ENCODE peak calls at places on chromosomes 2 and 18, in five cellular contexts. L is fibroblast of lung; N is CD4-positive, alpha-beta memory T cell; H is A549; V is PC-3. Q is an unnamed sample.

GRCh38 chr2:50492452-50492851 is 539.5 kb downstream of the NRXN1 start:
- DNase-seq in L (peak; percentile 42), H (peak; percentile 64), N (peak; percentile 23), V (peak; percentile 62), Q (peak; percentile 10)

GRCh38 chr2:10497797-10498251 is 49.7 kb upstream of the ODC1 start:
- DNase-seq in L (peak; percentile 86), V (peak; percentile 93), N (peak; percentile 42), H (peak; percentile 85), Q (peak; percentile 48)

GRCh38 chr2:232623768-232624553 is 9.4 kb upstream of the EFHD1 start:
- DNase-seq in H (no peak), N (no peak), V (no peak), L (no peak), Q (no peak)

GRCh38 chr2:54073796-54074195 is 41.6 kb upstream of the ACYP2 start:
- DNase-seq in H (peak; percentile 67), V (peak; percentile 96), L (peak; percentile 90), N (no peak), Q (no peak)

GRCh38 chr2:75605770-75606535 is 40.6 kb upstream of the MRPL19 start:
- DNase-seq in V (peak; percentile 98), H (peak; percentile 70), N (no peak), L (peak; percentile 99), Q (peak; percentile 90)

GRCh38 chr2:42809876-42810125 is 17.4 kb upstream of the HAAO start:
- DNase-seq in V (peak; percentile 73), N (no peak), L (peak; percentile 79), H (peak; percentile 87), Q (no peak)

GRCh38 chr2:5914831-5915611 is 222.8 kb downstream of the SOX11 start:
- DNase-seq in L (peak; percentile 98), V (peak; percentile 2), N (no peak), H (no peak), Q (peak; percentile 71)

GRCh38 chr2:187470698-187471097 is 22.6 kb upstream of the CALCRL start:
- DNase-seq in N (no peak), V (no peak), H (no peak), L (no peak), Q (no peak)

GRCh38 chr18:8734496-8734895 is 29.1 kb downstream of the MTCL1 start:
- DNase-seq in H (no peak), V (no peak), L (no peak), N (no peak), Q (no peak)

GRCh38 chr2:190343500-190344274 is at the start of gene INPP1:
- DNase-seq in L (peak; percentile 65), H (peak; percentile 69), V (peak; percentile 46), N (peak; percentile 28), Q (no peak)

GRCh38 chr18:56443508-56443907 is 194.9 kb downstream of the TXNL1 start:
- DNase-seq in L (no peak), V (no peak), H (no peak), N (no peak), Q (no peak)

GRCh38 chr2:238573065-238573778 is 146.5 kb downstream of the ASB1 start:
- DNase-seq in V (peak; percentile 49), N (no peak), L (no peak), H (peak; percentile 26), Q (no peak)

GRCh38 chr2:145638675-145639074 is 1118.8 kb upstream of the ZEB2 start:
- DNase-seq in H (no peak), L (no peak), N (no peak), V (peak; percentile 13), Q (no peak)

GRCh38 chr2:29360016-29360784 is 245.0 kb downstream of the CLIP4 start:
- DNase-seq in V (no peak), H (no peak), L (peak; percentile 9), N (no peak), Q (no peak)

GRCh38 chr18:44789704-44790103 is 109.0 kb downstream of the SETBP1 start:
- DNase-seq in V (no peak), H (peak; percentile 12), L (peak; percentile 54), N (no peak), Q (no peak)

GRCh38 chr2:33015421-33016142 is 68.8 kb downstream of the LTBP1 start:
- DNase-seq in V (peak; percentile 94), H (peak; percentile 89), N (no peak), L (peak; percentile 70), Q (peak; percentile 54)

GRCh38 chr2:5007596-5007995 is 684.6 kb upstream of the SOX11 start:
- DNase-seq in L (no peak), N (no peak), V (no peak), H (no peak), Q (no peak)

GRCh38 chr18:35604369-35604768 is 22.8 kb downstream of the GALNT1 start:
- DNase-seq in N (no peak), H (no peak), V (no peak), L (no peak), Q (no peak)

GRCh38 chr2:104539649-104540048 is 314.3 kb upstream of the POU3F3 start:
- DNase-seq in L (no peak), N (no peak), V (no peak), H (no peak), Q (no peak)

GRCh38 chr2:114610677-114611076 is 168.2 kb downstream of the DPP10 start:
- DNase-seq in N (no peak), V (no peak), L (no peak), H (no peak), Q (no peak)

GRCh38 chr18:79983793-79984192 is 4.6 kb downstream of the TXNL4A start:
- DNase-seq in H (no peak), L (peak; percentile 71), V (no peak), N (no peak), Q (no peak)

GRCh38 chr2:205748660-205749059 is 66.4 kb downstream of the NRP2 start:
- DNase-seq in V (peak; percentile 93), H (peak; percentile 85), L (peak; percentile 80), N (no peak), Q (no peak)

GRCh38 chr2:95389256-95390119 is 13.0 kb upstream of the FAHD2A start:
- DNase-seq in H (peak; percentile 64), L (peak; percentile 40), N (peak; percentile 19), V (peak; percentile 66), Q (no peak)

GRCh38 chr2:151947524-151948165 is 119.4 kb upstream of the ARL5A start:
- DNase-seq in L (peak; percentile 58), N (no peak), H (no peak), V (peak; percentile 25), Q (no peak)
- H3K4me3 ChIP-seq in L (no peak overlapping the region), N (no peak overlapping the region), H (no peak overlapping the region), V (no peak overlapping the region), Q (no peak overlapping the region)

GRCh38 chr2:207434903-207435302 is 94.9 kb upstream of the CREB1 start:
- DNase-seq in L (no peak), V (no peak), N (no peak), H (no peak), Q (no peak)

GRCh38 chr2:207432471-207432870 is 97.3 kb upstream of the CREB1 start:
- DNase-seq in N (no peak), L (peak; percentile 34), V (no peak), H (no peak), Q (peak; percentile 73)

GRCh38 chr2:207437136-207437856 is 92.5 kb upstream of the CREB1 start:
- DNase-seq in N (no peak), V (no peak), H (no peak), L (no peak), Q (no peak)

GRCh38 chr2:207437857-207438166 is 92.0 kb upstream of the CREB1 start:
- DNase-seq in V (no peak), N (no peak), L (no peak), H (no peak), Q (no peak)

DNA sequence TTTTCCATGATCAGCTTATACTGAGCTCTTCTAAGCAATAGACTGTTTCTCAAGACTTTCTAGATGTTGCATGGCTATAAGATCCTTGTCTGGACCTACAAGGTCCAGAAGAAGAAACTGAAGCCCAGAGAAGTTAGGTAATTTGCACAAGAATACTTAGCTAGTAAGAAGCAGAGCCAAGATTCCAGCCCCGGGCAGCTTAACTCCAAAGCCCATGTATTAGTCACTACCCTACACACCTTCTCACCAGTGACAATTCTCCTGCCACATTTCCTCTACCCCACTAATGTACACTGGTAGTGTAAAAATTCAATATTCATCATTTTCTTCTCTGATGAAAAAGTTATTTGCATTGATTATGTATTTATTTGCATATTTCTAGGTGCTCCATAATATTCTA is 95.5 kb upstream of the CREB1 start:
- DNase-seq in L (peak; percentile 38), N (no peak), H (no peak), V (no peak), Q (no peak)
- H3K4me3 ChIP-seq in L (no peak overlapping the region), N (no peak overlapping the region), H (no peak overlapping the region), V (no peak overlapping the region), Q (no peak overlapping the region)

DNA sequence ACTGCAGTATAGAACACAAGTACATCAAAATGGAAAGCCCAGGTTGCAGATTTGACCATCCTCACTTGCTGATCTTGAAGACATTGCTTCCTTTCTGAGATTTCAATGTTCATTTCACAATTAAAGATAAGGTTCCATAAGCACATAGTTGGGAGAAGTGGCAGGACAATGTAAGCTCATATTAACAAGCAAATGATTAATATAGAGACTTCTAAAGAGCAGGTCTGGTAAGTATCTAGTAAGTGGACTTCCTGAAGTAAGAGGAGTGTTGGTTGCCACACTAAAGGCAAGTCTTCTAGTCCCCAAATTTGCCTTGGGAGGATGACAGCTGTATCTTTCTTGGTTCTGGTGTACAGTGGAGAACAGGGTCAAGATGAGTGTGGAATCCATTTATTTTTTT is 1.4 kb upstream of the PTPRM start:
- DNase-seq in V (peak; percentile 22), H (no peak), L (no peak), N (no peak), Q (no peak)
- H3K4me3 ChIP-seq in V (peak overlapping the region; percentile 79), H (no peak overlapping the region), L (peak overlapping the region; percentile 57), N (no peak overlapping the region), Q (no peak overlapping the region)

GRCh38 chr18:55323051-55323994 is 264.7 kb downstream of the TCF4 start:
- DNase-seq in V (no peak), N (no peak), L (peak; percentile 48), H (no peak), Q (no peak)
- H3K4me3 ChIP-seq in V (peak overlapping the region; percentile 73), N (no peak overlapping the region), L (peak overlapping the region; percentile 67), H (no peak overlapping the region), Q (peak overlapping the region; percentile 60)

GRCh38 chr18:75132068-75132467 is 76.9 kb downstream of the PTGR3 start:
- DNase-seq in V (no peak), N (no peak), H (no peak), L (no peak), Q (no peak)

GRCh38 chr18:75130591-75131274 is 78.2 kb downstream of the PTGR3 start:
- DNase-seq in L (no peak), N (no peak), H (no peak), V (peak; percentile 20), Q (no peak)

GRCh38 chr18:75132931-75133525 is 75.9 kb downstream of the PTGR3 start:
- DNase-seq in H (no peak), V (peak; percentile 32), N (no peak), L (no peak), Q (no peak)

GRCh38 chr18:75132471-75132870 is 76.5 kb downstream of the PTGR3 start:
- DNase-seq in N (no peak), L (no peak), V (no peak), H (no peak), Q (no peak)

DNA sequence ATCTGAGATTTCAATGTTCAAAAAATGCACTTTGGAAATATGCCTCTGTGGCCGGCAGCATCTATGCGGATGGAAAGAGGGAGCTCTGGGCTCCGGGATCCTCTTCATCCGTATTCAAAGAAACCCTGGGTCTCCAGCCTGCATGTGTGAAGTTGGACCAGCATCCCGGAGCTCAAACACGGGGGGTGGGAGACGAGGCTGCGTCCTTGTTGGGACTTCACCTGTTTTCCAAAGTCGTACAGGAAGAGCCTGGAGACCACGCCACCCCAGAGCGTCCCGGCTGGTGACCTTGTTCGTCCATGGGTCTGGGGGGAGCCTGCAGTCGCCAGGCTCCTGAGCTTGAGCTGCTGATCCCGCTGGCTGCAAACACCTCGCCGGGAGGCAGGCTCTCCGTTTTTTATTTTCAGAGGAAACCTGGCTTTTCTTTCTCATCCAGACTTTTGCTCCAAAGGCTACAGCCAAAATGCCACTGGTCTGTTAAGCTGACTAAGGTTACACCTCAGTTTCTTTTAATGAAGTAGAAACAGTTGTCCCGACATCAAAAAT is 77.4 kb downstream of the PTGR3 start:
- DNase-seq in N (no peak), V (no peak), L (no peak), H (no peak), Q (no peak)
- H3K4me3 ChIP-seq in N (no peak overlapping the region), V (peak overlapping the region; percentile 55), L (peak overlapping the region; percentile 39), H (no peak overlapping the region), Q (peak overlapping the region; percentile 15)